ENCODE peak calls at places on chromosome 19, in six cellular contexts. T is cardiac muscle cell; Y is ascending aorta; K is heart left ventricle; Z is colonic mucosa; M is CD8-positive, alpha-beta T cell. J is an unnamed sample. For H3K36me3 and H3K27me3, the result is how much of the 10 kb centered on the place peaks cover.

GRCh38 chr19:47658431-47659383 is 49.8 kb downstream of the BICRA start:
- DNase-seq in T (no peak), Y (no peak), K (no peak), Z (peak), M (no peak), J (peak)

GRCh38 chr19:5595129-5595528 is 27.4 kb upstream of the TINCR start:
- DNase-seq in T (no peak), Y (no peak), K (no peak), Z (no peak), M (no peak), J (peak)

GRCh38 chr19:43739836-43740235 is 14.9 kb downstream of the SMG9 start:
- DNase-seq in T (no peak), Y (no peak), K (no peak), Z (peak), M (no peak), J (peak)

GRCh38 chr19:33094504-33095067 is 13.6 kb downstream of the GPATCH1 start:
- DNase-seq in T (no peak), Y (no peak), K (no peak), Z (peak), M (no peak), J (peak)

GRCh38 chr19:9818734-9819589 is at the start of gene FBXL12:
- DNase-seq in T (peak), Y (peak), K (peak), Z (peak), M (peak), J (peak)

GRCh38 chr19:49067554-49067953 is 2.9 kb upstream of the NTF4 start:
- DNase-seq in T (peak), Y (no peak), K (no peak), Z (no peak), M (no peak), J (peak)

GRCh38 chr19:12837225-12837624 is 1.1 kb upstream of the MAST1 start:
- DNase-seq in T (no peak), Y (no peak), K (no peak), Z (no peak), M (no peak), J (peak)

GRCh38 chr19:3801412-3802096 is 15.4 kb upstream of the MATK start:
- DNase-seq in T (peak), Y (no peak), K (peak), Z (peak), M (peak), J (peak)

GRCh38 chr19:33804021-33804799 is 7.5 kb downstream of the KCTD15 start:
- DNase-seq in T (no peak), Y (no peak), K (peak), Z (peak), M (no peak), J (peak)

GRCh38 chr19:17860993-17861360 is 1.3 kb downstream of the RPL18A start:
- DNase-seq in T (no peak), Y (no peak), K (no peak), Z (no peak), M (no peak), J (peak)

GRCh38 chr19:5403968-5404640 is 51.1 kb upstream of the ZNRF4 start:
- DNase-seq in T (peak), Y (no peak), K (peak), Z (peak), M (peak), J (peak)

GRCh38 chr19:39557791-39558622 is 18.0 kb upstream of the EID2 start:
- DNase-seq in T (peak), Y (no peak), K (no peak), Z (no peak), M (no peak), J (no peak)

GRCh38 chr19:57280913-57281425 is 684 bp downstream of the ZNF460 start:
- DNase-seq in T (peak), Y (no peak), K (no peak), Z (no peak), M (peak), J (peak)
- H3K36me3 ChIP-seq in T (under half), Y (under half), K (under half), Z (under half), M (under half), J (under half)

GRCh38 chr19:34835952-34836351 is 62.9 kb upstream of the ZNF599 start:
- DNase-seq in T (no peak), Y (no peak), K (no peak), Z (no peak), M (no peak), J (no peak)
- H3K27me3 ChIP-seq in T (under half), Y (under half), K (under half), Z (under half), M (under half), J (under half)

DNA sequence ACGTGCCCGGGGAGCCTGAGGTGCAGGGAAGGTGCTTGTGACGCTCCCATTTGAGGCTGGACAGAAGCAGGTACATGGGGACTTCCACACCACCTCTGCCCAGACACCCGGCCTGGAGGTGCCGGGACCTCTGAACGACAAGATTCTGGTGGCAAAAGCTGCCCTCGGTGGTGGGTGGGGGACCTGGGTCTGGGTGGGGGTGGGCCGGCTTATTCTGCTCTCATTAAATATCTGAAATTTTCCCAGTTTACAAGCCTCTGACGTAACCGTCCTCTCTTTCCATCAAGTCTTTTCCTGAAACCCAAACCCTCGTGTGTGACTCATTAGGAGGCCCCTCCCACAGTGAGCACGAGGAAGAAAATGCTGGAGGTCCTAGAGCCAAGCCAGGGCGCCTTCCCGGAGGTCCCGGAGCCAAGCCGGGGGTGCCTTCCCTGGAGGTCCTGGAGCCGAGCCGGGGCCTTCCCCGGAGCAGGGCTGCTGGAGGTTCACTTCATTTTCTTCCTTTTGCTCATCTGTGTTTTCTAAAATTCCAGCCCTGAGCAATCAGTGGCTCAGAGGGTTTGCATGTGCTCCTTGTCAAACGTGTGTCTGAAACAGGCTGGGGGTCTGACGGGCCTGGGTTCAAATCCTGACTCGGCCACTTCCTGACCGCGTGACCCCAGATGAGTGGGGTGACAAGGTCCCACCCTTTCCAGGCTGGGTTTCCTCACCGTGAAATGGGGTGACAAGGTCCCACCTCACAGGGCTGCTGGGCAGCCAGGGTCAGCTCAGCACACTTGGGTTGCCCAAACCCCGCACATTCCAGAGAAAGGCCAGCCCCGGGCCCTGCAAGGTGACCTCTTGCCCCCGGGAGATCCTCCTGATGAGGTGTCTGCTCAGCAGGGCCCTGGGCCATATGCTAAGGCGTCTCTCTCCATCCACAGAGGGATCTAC is 10.0 kb downstream of the CFD start:
- DNase-seq in T (no peak), Y (peak), K (peak), Z (peak), M (no peak), J (peak)
- H3K36me3 ChIP-seq in T (under half), Y (under half), K (under half), Z (under half), M (under half), J (under half)

DNA sequence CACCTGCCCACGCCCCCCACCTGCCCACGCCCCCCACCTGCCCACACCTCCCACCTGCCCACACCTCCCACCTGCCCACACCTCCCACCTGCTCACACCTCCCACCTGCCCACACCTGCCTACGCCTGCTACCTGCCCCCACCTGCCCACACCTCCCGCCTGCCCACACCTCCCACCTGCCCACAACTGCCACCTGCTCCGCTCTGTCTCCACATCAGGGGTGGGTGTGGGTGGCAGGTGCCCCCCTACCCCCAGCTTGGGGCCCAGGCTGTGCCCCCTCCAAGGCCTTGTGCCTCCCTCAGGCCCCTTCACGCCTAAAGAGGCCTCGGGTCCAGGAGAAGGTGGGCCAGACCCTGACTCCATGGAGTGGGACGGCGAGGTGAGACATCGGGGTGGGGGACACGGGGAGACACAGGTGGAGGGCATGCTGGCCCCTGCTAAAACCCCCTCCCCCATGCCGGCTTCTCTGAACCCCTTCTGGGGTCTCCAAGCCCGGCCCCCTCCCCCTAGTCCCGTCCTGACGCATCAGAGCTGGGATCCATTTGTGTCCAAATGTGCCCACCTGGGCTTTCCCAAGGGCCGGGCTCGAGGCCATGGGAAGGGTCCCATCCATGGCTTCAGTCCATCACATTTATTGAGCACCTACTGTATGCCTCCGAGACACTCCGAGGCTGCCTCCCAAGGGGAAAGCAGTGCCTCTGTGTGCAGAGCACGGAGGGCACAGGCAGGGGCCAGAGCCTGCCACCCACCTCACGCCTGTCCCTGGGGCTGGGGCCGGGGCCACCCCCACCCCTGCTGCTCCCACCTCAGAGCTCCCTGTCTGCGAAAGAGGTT is 4.9 kb downstream of the PLK5 start:
- DNase-seq in T (no peak), Y (no peak), K (no peak), Z (no peak), M (no peak), J (peak)
- H3K27me3 ChIP-seq in T (half or more), Y (under half), K (under half), Z (under half), M (under half), J (under half)

DNA sequence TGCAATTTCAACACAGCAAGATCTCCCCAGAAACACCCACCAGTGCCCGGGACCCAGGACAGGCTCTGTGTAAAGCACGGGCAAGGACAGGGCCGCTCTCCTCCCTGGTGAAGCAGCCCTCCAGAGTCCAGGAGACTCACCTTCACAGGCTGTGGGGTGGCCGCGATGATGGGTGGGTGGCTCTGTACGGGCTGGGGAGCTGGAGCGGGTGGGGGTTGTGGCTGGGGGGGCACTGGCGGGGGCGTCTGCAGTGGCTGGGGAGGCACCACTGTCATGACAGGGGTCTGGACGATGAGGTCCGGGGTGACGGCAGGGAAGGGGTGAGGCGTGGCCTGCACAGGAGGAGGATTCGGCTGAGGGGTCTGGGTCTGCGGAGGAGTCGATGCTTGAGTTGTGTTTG is 33.0 kb upstream of the EPHX3 start:
- DNase-seq in T (no peak), Y (no peak), K (no peak), Z (no peak), M (no peak), J (peak)
- H3K36me3 ChIP-seq in T (under half), Y (half or more), K (half or more), Z (under half), M (half or more), J (half or more)

DNA sequence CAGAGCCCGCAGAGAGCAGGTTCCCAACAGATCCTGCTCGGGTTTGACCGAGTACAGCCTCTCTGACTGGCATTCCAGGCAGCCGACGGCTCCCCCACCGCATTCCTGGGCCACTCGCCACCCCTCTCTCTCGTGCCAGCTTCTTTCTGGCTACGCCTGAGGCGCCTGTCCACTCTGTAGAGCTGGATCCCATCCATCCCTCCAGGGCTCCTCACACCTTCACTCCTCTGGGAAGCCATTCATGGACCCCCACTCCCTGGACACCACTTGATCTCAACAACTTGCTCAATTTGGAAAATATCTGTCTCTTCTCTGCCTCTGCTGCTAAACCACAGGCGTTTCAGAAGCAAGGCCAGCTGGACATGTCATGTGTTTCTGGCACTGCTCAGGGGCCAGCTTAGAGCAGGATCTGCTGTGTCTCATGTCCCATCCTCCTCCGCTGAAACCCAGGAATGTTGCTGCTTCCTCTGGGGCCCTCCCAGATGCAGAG is 30.6 kb upstream of the ATP1A3 start:
- DNase-seq in T (peak), Y (no peak), K (peak), Z (no peak), M (no peak), J (peak)
- H3K27me3 ChIP-seq in T (under half), Y (under half), K (under half), Z (under half), M (under half), J (under half)

J was measured in osteoblast.